ENCODE peak calls at places on chromosomes 5 and 9, in seven cellular contexts. X is IMR-90, K is esophagus squamous epithelium, P is MM.1S, B is neural progenitor cell, W is fibroblast of the conjunctiva, J is tibial artery. A is an unnamed sample.

GRCh38 chr5:124839371-124839998 is 93.0 kb upstream of the ZNF608 start:
- DNase-seq in X (no peak), P (no peak), W (no peak), K (no peak), J (no peak), B (no peak), A (no peak)

GRCh38 chr9:26243722-26244121 is 565.5 kb upstream of the TUSC1 start:
- DNase-seq in B (no peak), X (peak; percentile 85), W (no peak), K (no peak), P (no peak), J (no peak), A (no peak)

GRCh38 chr5:139177809-139178581 is 20.2 kb downstream of the SIL1 start:
- DNase-seq in B (no peak), W (no peak), J (no peak), K (no peak), X (peak; percentile 18), P (peak; percentile 75), A (no peak)

GRCh38 chr9:131693651-131694597 is 46.0 kb downstream of the RAPGEF1 start:
- DNase-seq in B (no peak), W (no peak), P (no peak), X (no peak), K (no peak), J (no peak), A (peak; percentile 42)

GRCh38 chr9:91740713-91741112 is 209.3 kb downstream of the ROR2 start:
- DNase-seq in K (no peak), P (no peak), W (peak; percentile 52), X (peak; percentile 88), B (no peak), J (no peak), A (no peak)

GRCh38 chr9:135149876-135150275 is 62.4 kb downstream of the OLFM1 start:
- DNase-seq in B (no peak), W (no peak), K (no peak), P (no peak), X (no peak), J (no peak), A (no peak)

GRCh38 chr5:76688836-76689235 is 27.1 kb upstream of the F2R start:
- DNase-seq in K (no peak), P (no peak), B (no peak), X (peak; percentile 53), W (no peak), J (no peak), A (no peak)

GRCh38 chr9:133125706-133126696 is 5.0 kb upstream of the RALGDS start:
- DNase-seq in J (no peak), W (no peak), K (no peak), P (no peak), X (peak; percentile 60), B (no peak), A (no peak)

GRCh38 chr5:158498959-158499679 is 600.6 kb downstream of the EBF1 start:
- DNase-seq in B (no peak), K (no peak), X (no peak), P (no peak), W (no peak), J (no peak), A (no peak)

GRCh38 chr9:96383165-96383939 is at the start of gene SLC35D2:
- DNase-seq in X (peak; percentile 32), J (peak; percentile 79), B (peak; percentile 84), P (no peak), K (no peak), W (peak; percentile 18), A (peak; percentile 93)